ENCODE peak calls at places on chromosomes 5 and 9, in nine cellular contexts. One of them, this sample, is unnamed.

GRCh38 chr5:66074891-66075290 is 69.2 kb upstream of the SREK1 start:
- DNase-seq in cardiac fibroblast: no peak
- DNase-seq in uterus: no peak
- DNase-seq in fibroblast of the aortic adventitia: no peak
- DNase-seq in kidney epithelial cell: no peak
- DNase-seq in H1: no peak
- DNase-seq in GM12865: no peak
- DNase-seq in body of pancreas: no peak
- DNase-seq in PC-9: no peak
- DNase-seq in this sample: no peak

GRCh38 chr5:40355842-40356241 is 323.9 kb upstream of the PTGER4 start:
- DNase-seq in PC-9: no peak
- DNase-seq in cardiac fibroblast: no peak
- DNase-seq in kidney epithelial cell: no peak
- DNase-seq in H1: no peak
- DNase-seq in body of pancreas: no peak
- DNase-seq in uterus: no peak
- DNase-seq in fibroblast of the aortic adventitia: no peak
- DNase-seq in GM12865: no peak
- DNase-seq in this sample: no peak

GRCh38 chr9:123414921-123415592 is 59.1 kb downstream of the CRB2 start:
- DNase-seq in fibroblast of the aortic adventitia: peak; percentile 67
- DNase-seq in kidney epithelial cell: no peak
- DNase-seq in cardiac fibroblast: no peak
- DNase-seq in PC-9: no peak
- DNase-seq in uterus: no peak
- DNase-seq in GM12865: no peak
- DNase-seq in H1: no peak
- DNase-seq in body of pancreas: no peak
- DNase-seq in this sample: no peak

GRCh38 chr9:32931129-32931528 is 70.3 kb downstream of the APTX start:
- DNase-seq in uterus: no peak
- DNase-seq in body of pancreas: no peak
- DNase-seq in H1: no peak
- DNase-seq in GM12865: no peak
- DNase-seq in kidney epithelial cell: no peak
- DNase-seq in cardiac fibroblast: no peak
- DNase-seq in PC-9: no peak
- DNase-seq in fibroblast of the aortic adventitia: no peak
- DNase-seq in this sample: no peak

GRCh38 chr5:95102687-95103086 is 182.2 kb downstream of the MCTP1 start:
- DNase-seq in uterus: no peak
- DNase-seq in H1: no peak
- DNase-seq in GM12865: no peak
- DNase-seq in PC-9: no peak
- DNase-seq in fibroblast of the aortic adventitia: no peak
- DNase-seq in cardiac fibroblast: no peak
- DNase-seq in body of pancreas: no peak
- DNase-seq in kidney epithelial cell: peak; percentile 67
- DNase-seq in this sample: no peak

GRCh38 chr5:137567226-137567625 is 68.1 kb upstream of the SPOCK1 start:
- DNase-seq in cardiac fibroblast: no peak
- DNase-seq in fibroblast of the aortic adventitia: no peak
- DNase-seq in body of pancreas: no peak
- DNase-seq in uterus: no peak
- DNase-seq in GM12865: no peak
- DNase-seq in PC-9: no peak
- DNase-seq in kidney epithelial cell: no peak
- DNase-seq in H1: no peak
- DNase-seq in this sample: no peak

GRCh38 chr5:115484368-115484767 is 60.2 kb downstream of the FEM1C start:
- DNase-seq in PC-9: no peak
- DNase-seq in body of pancreas: no peak
- DNase-seq in cardiac fibroblast: no peak
- DNase-seq in uterus: no peak
- DNase-seq in GM12865: peak; percentile 22
- DNase-seq in fibroblast of the aortic adventitia: no peak
- DNase-seq in H1: no peak
- DNase-seq in kidney epithelial cell: no peak
- DNase-seq in this sample: no peak

GRCh38 chr5:17019324-17019723 is 83.2 kb upstream of the MYO10 start:
- DNase-seq in H1: no peak
- DNase-seq in kidney epithelial cell: no peak
- DNase-seq in PC-9: no peak
- DNase-seq in GM12865: no peak
- DNase-seq in cardiac fibroblast: peak; percentile 54
- DNase-seq in fibroblast of the aortic adventitia: no peak
- DNase-seq in body of pancreas: no peak
- DNase-seq in uterus: no peak
- DNase-seq in this sample: no peak

GRCh38 chr9:121592265-121592664 is 59.2 kb upstream of the DAB2IP start:
- DNase-seq in PC-9: no peak
- DNase-seq in body of pancreas: no peak
- DNase-seq in H1: no peak
- DNase-seq in kidney epithelial cell: no peak
- DNase-seq in cardiac fibroblast: no peak
- DNase-seq in fibroblast of the aortic adventitia: no peak
- DNase-seq in GM12865: no peak
- DNase-seq in uterus: no peak
- DNase-seq in this sample: no peak

GRCh38 chr9:7169717-7170348 is 412.1 kb downstream of the KDM4C start:
- DNase-seq in GM12865: no peak
- DNase-seq in kidney epithelial cell: no peak
- DNase-seq in body of pancreas: no peak
- DNase-seq in uterus: no peak
- DNase-seq in PC-9: no peak
- DNase-seq in H1: no peak
- DNase-seq in fibroblast of the aortic adventitia: peak; percentile 45
- DNase-seq in cardiac fibroblast: peak; percentile 32
- DNase-seq in this sample: no peak

GRCh38 chr9:81984911-81985310 is 3.7 kb upstream of the SPATA31D1 start:
- DNase-seq in fibroblast of the aortic adventitia: peak; percentile 22
- DNase-seq in H1: no peak
- DNase-seq in uterus: no peak
- DNase-seq in PC-9: no peak
- DNase-seq in kidney epithelial cell: no peak
- DNase-seq in GM12865: no peak
- DNase-seq in body of pancreas: no peak
- DNase-seq in cardiac fibroblast: no peak
- DNase-seq in this sample: no peak

GRCh38 chr5:1378096-1378495 is 33.2 kb upstream of the CLPTM1L start:
- DNase-seq in kidney epithelial cell: no peak
- DNase-seq in cardiac fibroblast: no peak
- DNase-seq in uterus: no peak
- DNase-seq in fibroblast of the aortic adventitia: no peak
- DNase-seq in H1: no peak
- DNase-seq in body of pancreas: no peak
- DNase-seq in PC-9: no peak
- DNase-seq in GM12865: no peak
- DNase-seq in this sample: no peak

GRCh38 chr5:43636076-43636475 is 33.1 kb downstream of the NNT start:
- DNase-seq in GM12865: no peak
- DNase-seq in fibroblast of the aortic adventitia: peak; percentile 33
- DNase-seq in H1: no peak
- DNase-seq in PC-9: no peak
- DNase-seq in cardiac fibroblast: no peak
- DNase-seq in uterus: no peak
- DNase-seq in kidney epithelial cell: no peak
- DNase-seq in body of pancreas: no peak
- DNase-seq in this sample: no peak

GRCh38 chr5:43627028-43627427 is 24.0 kb downstream of the NNT start:
- DNase-seq in H1: no peak
- DNase-seq in body of pancreas: peak; percentile 34
- DNase-seq in fibroblast of the aortic adventitia: peak; percentile 60
- DNase-seq in cardiac fibroblast: peak; percentile 84
- DNase-seq in uterus: peak; percentile 23
- DNase-seq in GM12865: peak; percentile 18
- DNase-seq in kidney epithelial cell: no peak
- DNase-seq in PC-9: peak; percentile 67
- DNase-seq in this sample: peak; percentile 62

GRCh38 chr5:43635374-43635773 is 32.4 kb downstream of the NNT start:
- DNase-seq in kidney epithelial cell: no peak
- DNase-seq in PC-9: no peak
- DNase-seq in H1: no peak
- DNase-seq in GM12865: no peak
- DNase-seq in fibroblast of the aortic adventitia: no peak
- DNase-seq in cardiac fibroblast: peak; percentile 33
- DNase-seq in uterus: no peak
- DNase-seq in body of pancreas: no peak
- DNase-seq in this sample: peak; percentile 12

GRCh38 chr5:43634621-43635020 is 31.6 kb downstream of the NNT start:
- DNase-seq in fibroblast of the aortic adventitia: no peak
- DNase-seq in uterus: no peak
- DNase-seq in GM12865: no peak
- DNase-seq in cardiac fibroblast: no peak
- DNase-seq in body of pancreas: no peak
- DNase-seq in kidney epithelial cell: no peak
- DNase-seq in H1: no peak
- DNase-seq in PC-9: no peak
- DNase-seq in this sample: no peak

GRCh38 chr5:43631182-43631910 is 28.4 kb downstream of the NNT start:
- DNase-seq in kidney epithelial cell: peak; percentile 49
- DNase-seq in body of pancreas: peak; percentile 63
- DNase-seq in uterus: peak; percentile 18
- DNase-seq in fibroblast of the aortic adventitia: peak; percentile 86
- DNase-seq in GM12865: peak; percentile 58
- DNase-seq in H1: no peak
- DNase-seq in cardiac fibroblast: peak; percentile 90
- DNase-seq in PC-9: peak; percentile 74
- DNase-seq in this sample: peak; percentile 80
- TF ChIP-seq CTCF in kidney epithelial cell: peak; percentile 63
- TF ChIP-seq CTCF in body of pancreas: peak; percentile 73
- TF ChIP-seq CTCF in uterus: peak; percentile 56
- TF ChIP-seq CTCF in fibroblast of the aortic adventitia: peak; percentile 63
- TF ChIP-seq CTCF in GM12865: peak; percentile 41
- TF ChIP-seq CTCF in H1: peak; percentile 70
- TF ChIP-seq CTCF in cardiac fibroblast: peak; percentile 60
- TF ChIP-seq CTCF in PC-9: peak; percentile 86
- TF ChIP-seq CTCF in this sample: peak; percentile 67

GRCh38 chr5:58066076-58066475 is 393.8 kb downstream of the PLK2 start:
- DNase-seq in body of pancreas: no peak
- DNase-seq in GM12865: no peak
- DNase-seq in fibroblast of the aortic adventitia: no peak
- DNase-seq in H1: no peak
- DNase-seq in PC-9: no peak
- DNase-seq in cardiac fibroblast: no peak
- DNase-seq in uterus: no peak
- DNase-seq in kidney epithelial cell: no peak
- DNase-seq in this sample: no peak

GRCh38 chr5:58064799-58065198 is 395.1 kb downstream of the PLK2 start:
- DNase-seq in GM12865: no peak
- DNase-seq in body of pancreas: no peak
- DNase-seq in uterus: no peak
- DNase-seq in fibroblast of the aortic adventitia: peak; percentile 14
- DNase-seq in kidney epithelial cell: no peak
- DNase-seq in cardiac fibroblast: no peak
- DNase-seq in PC-9: no peak
- DNase-seq in H1: no peak
- DNase-seq in this sample: no peak

GRCh38 chr5:58057324-58057723 is 402.6 kb downstream of the PLK2 start:
- DNase-seq in GM12865: no peak
- DNase-seq in PC-9: no peak
- DNase-seq in body of pancreas: no peak
- DNase-seq in kidney epithelial cell: no peak
- DNase-seq in cardiac fibroblast: no peak
- DNase-seq in uterus: no peak
- DNase-seq in H1: no peak
- DNase-seq in fibroblast of the aortic adventitia: no peak
- DNase-seq in this sample: no peak

GRCh38 chr5:58056546-58056945 is 403.3 kb downstream of the PLK2 start:
- DNase-seq in GM12865: no peak
- DNase-seq in kidney epithelial cell: no peak
- DNase-seq in PC-9: no peak
- DNase-seq in body of pancreas: no peak
- DNase-seq in fibroblast of the aortic adventitia: peak; percentile 54
- DNase-seq in cardiac fibroblast: peak; percentile 41
- DNase-seq in H1: no peak
- DNase-seq in uterus: no peak
- DNase-seq in this sample: peak; percentile 48

GRCh38 chr5:58060971-58061370 is 398.9 kb downstream of the PLK2 start:
- DNase-seq in H1: no peak
- DNase-seq in PC-9: no peak
- DNase-seq in cardiac fibroblast: peak; percentile 58
- DNase-seq in GM12865: no peak
- DNase-seq in body of pancreas: no peak
- DNase-seq in uterus: no peak
- DNase-seq in kidney epithelial cell: no peak
- DNase-seq in fibroblast of the aortic adventitia: peak; percentile 72
- DNase-seq in this sample: peak; percentile 23
- TF ChIP-seq CTCF in H1: no peak
- TF ChIP-seq CTCF in PC-9: no peak
- TF ChIP-seq CTCF in cardiac fibroblast: no peak
- TF ChIP-seq CTCF in GM12865: no peak
- TF ChIP-seq CTCF in body of pancreas: no peak
- TF ChIP-seq CTCF in uterus: no peak
- TF ChIP-seq CTCF in kidney epithelial cell: no peak
- TF ChIP-seq CTCF in fibroblast of the aortic adventitia: no peak
- TF ChIP-seq CTCF in this sample: no peak

GRCh38 chr5:10452768-10453331 is 11.2 kb downstream of the ROPN1L start:
- DNase-seq in body of pancreas: no peak
- DNase-seq in cardiac fibroblast: peak; percentile 94
- DNase-seq in PC-9: peak; percentile 77
- DNase-seq in H1: no peak
- DNase-seq in uterus: no peak
- DNase-seq in kidney epithelial cell: peak; percentile 58
- DNase-seq in GM12865: peak; percentile 87
- DNase-seq in fibroblast of the aortic adventitia: peak; percentile 94
- DNase-seq in this sample: peak; percentile 74
- TF ChIP-seq CTCF in body of pancreas: peak; percentile 69
- TF ChIP-seq CTCF in cardiac fibroblast: peak; percentile 72
- TF ChIP-seq CTCF in PC-9: peak; percentile 95
- TF ChIP-seq CTCF in H1: peak; percentile 79
- TF ChIP-seq CTCF in uterus: peak; percentile 66
- TF ChIP-seq CTCF in kidney epithelial cell: peak; percentile 67
- TF ChIP-seq CTCF in GM12865: peak; percentile 64
- TF ChIP-seq CTCF in fibroblast of the aortic adventitia: peak; percentile 75
- TF ChIP-seq CTCF in this sample: peak; percentile 72

DNA sequence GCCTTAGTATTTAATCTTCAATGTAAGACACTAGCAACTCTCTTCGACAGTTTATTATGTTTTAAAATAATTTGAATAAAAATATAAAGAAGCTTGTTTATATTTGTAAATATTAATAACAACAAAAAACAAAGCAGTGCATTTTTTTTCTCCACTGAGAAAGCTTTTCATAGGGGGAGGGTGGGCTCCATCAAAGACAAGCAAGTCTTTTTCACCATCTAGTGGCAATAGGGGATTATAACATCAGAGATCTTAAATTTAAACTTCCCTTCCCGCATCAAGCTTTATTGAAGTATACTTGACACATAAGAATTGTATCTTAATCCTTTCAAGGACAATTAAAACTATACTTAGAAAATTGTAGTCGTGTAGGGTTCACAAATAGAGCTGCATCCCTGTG is 9.3 kb upstream of the OR13F1 start:
- DNase-seq in GM12865: no peak
- DNase-seq in uterus: no peak
- DNase-seq in fibroblast of the aortic adventitia: peak; percentile 3
- DNase-seq in PC-9: no peak
- DNase-seq in cardiac fibroblast: peak; percentile 15
- DNase-seq in body of pancreas: no peak
- DNase-seq in H1: no peak
- DNase-seq in kidney epithelial cell: no peak
- DNase-seq in this sample: no peak
- TF ChIP-seq CTCF in GM12865: no peak
- TF ChIP-seq CTCF in uterus: no peak
- TF ChIP-seq CTCF in fibroblast of the aortic adventitia: peak; percentile 22
- TF ChIP-seq CTCF in PC-9: peak; percentile 27
- TF ChIP-seq CTCF in cardiac fibroblast: no peak
- TF ChIP-seq CTCF in body of pancreas: no peak
- TF ChIP-seq CTCF in H1: peak; percentile 39
- TF ChIP-seq CTCF in kidney epithelial cell: peak; percentile 25
- TF ChIP-seq CTCF in this sample: peak; percentile 13